ENCODE peak calls at places on chromosomes 2 and 18, in five cellular contexts. Q is Calu3; S is naive thymus-derived CD4-positive, alpha-beta T cell; Y is right cardiac atrium; A is stimulated activated CD8-positive, alpha-beta memory T cell treated with anti-CD3 and anti-CD28 coated beads, Interleukin-7, amount 100 ng/mL, for 4 hours. G is an unnamed sample.

GRCh38 chr2:2663401-2664036 is 332.4 kb upstream of the MYT1L start:
- DNase-seq in Q (no peak), S (no peak), Y (no peak), A (no peak), G (no peak)

GRCh38 chr18:47876813-47877212 is 53.6 kb downstream of the SMAD2 start:
- DNase-seq in Q (no peak), S (peak; percentile 18), Y (no peak), A (no peak), G (no peak)

GRCh38 chr2:46645681-46646162 is 166.4 kb downstream of the TMEM247 start:
- DNase-seq in Q (no peak), S (no peak), Y (peak; percentile 65), A (no peak), G (peak; percentile 29)

GRCh38 chr2:165018207-165018606 is 62.9 kb upstream of the SLC38A11 start:
- DNase-seq in Q (no peak), S (no peak), Y (no peak), A (no peak), G (no peak)

GRCh38 chr2:37561615-37562569 is 109.5 kb downstream of the CDC42EP3 start:
- DNase-seq in Q (peak; percentile 75), S (no peak), Y (no peak), A (no peak), G (no peak)

GRCh38 chr2:200455958-200456421 is 53.9 kb downstream of the KCTD18 start:
- DNase-seq in Q (no peak), S (no peak), Y (peak; percentile 57), A (no peak), G (no peak)

GRCh38 chr2:141021109-141021508 is 1109.7 kb downstream of the LRP1B start:
- DNase-seq in Q (no peak), S (no peak), Y (no peak), A (no peak), G (no peak)

GRCh38 chr18:7038330-7038846 is 79.2 kb downstream of the LAMA1 start:
- DNase-seq in Q (peak; percentile 71), S (no peak), Y (peak; percentile 85), A (no peak), G (no peak)

GRCh38 chr2:3451926-3452671 is 67.2 kb downstream of the ADI1 start:
- DNase-seq in Q (no peak), S (no peak), Y (no peak), A (no peak), G (peak; percentile 16)

GRCh38 chr2:231613655-231614558 is 21.2 kb downstream of the TEX44 start:
- DNase-seq in Q (peak; percentile 90), S (peak; percentile 37), Y (peak; percentile 96), A (peak; percentile 78), G (peak; percentile 87)

GRCh38 chr2:72144412-72144745 is 3.3 kb downstream of the CYP26B1 start:
- DNase-seq in Q (no peak), S (no peak), Y (peak; percentile 77), A (no peak), G (peak; percentile 25)

GRCh38 chr2:27569398-27569797 is 13.4 kb upstream of the ZNF512 start:
- DNase-seq in Q (no peak), S (no peak), Y (no peak), A (no peak), G (no peak)

GRCh38 chr2:69116438-69116837 is 103.5 kb downstream of the ANTXR1 start:
- DNase-seq in Q (no peak), S (no peak), Y (no peak), A (no peak), G (no peak)